ENCODE peak calls at places on chromosomes 1 and 21, in four cellular contexts. N is GM04504; H is activated CD4-positive, alpha-beta T cell treated with anti-CD3 and anti-CD28 coated beads for 1 hour; D is esophagus squamous epithelium. Z is an unnamed sample.

GRCh38 chr1:110783292-110783918 is 89.5 kb upstream of the CD53 start:
- DNase-seq in N (peak), H (peak), D (no peak), Z (no peak)

GRCh38 chr1:204213668-204214662 is at the start of gene GOLT1A:
- DNase-seq in N (peak), H (peak), D (no peak), Z (no peak)

GRCh38 chr1:26408604-26409003 is 2.0 kb upstream of the LIN28A start:
- DNase-seq in N (peak), H (peak), D (no peak), Z (peak)

GRCh38 chr21:27382404-27382803 is 415.5 kb upstream of the ADAMTS5 start:
- DNase-seq in N (no peak), H (no peak), D (no peak), Z (no peak)

GRCh38 chr1:64209221-64209620 is 5.8 kb downstream of the UBE2U start:
- DNase-seq in N (no peak), H (no peak), D (no peak), Z (no peak)

GRCh38 chr21:42784896-42785451 is 94.4 kb downstream of the WDR4 start:
- DNase-seq in N (no peak), H (no peak), D (no peak), Z (no peak)

GRCh38 chr1:56845343-56845742 is 9.3 kb upstream of the C8A start:
- DNase-seq in N (no peak), H (no peak), D (no peak), Z (no peak)

GRCh38 chr1:32068891-32069590 is 3.7 kb upstream of the TMEM39B start:
- DNase-seq in N (no peak), H (no peak), D (no peak), Z (no peak)

GRCh38 chr1:162145966-162146696 is 76.6 kb downstream of the NOS1AP start:
- DNase-seq in N (no peak), H (no peak), D (no peak), Z (no peak)

GRCh38 chr1:40394456-40395172 is 21.1 kb downstream of the SMAP2 start:
- DNase-seq in N (no peak), H (no peak), D (no peak), Z (no peak)

GRCh38 chr1:167499657-167500056 is 18.7 kb downstream of the CD247 start:
- DNase-seq in N (no peak), H (no peak), D (no peak), Z (no peak)

GRCh38 chr1:81149649-81150335 is 650.9 kb upstream of the ADGRL2 start:
- DNase-seq in N (no peak), H (no peak), D (no peak), Z (no peak)

GRCh38 chr1:26787381-26787705 is 407 bp upstream of the PIGV start:
- DNase-seq in N (no peak), H (peak), D (no peak), Z (no peak)

GRCh38 chr1:77387553-77387952 is 105.7 kb downstream of the AK5 start:
- DNase-seq in N (no peak), H (no peak), D (no peak), Z (no peak)

GRCh38 chr1:157429841-157430240 is 122.5 kb downstream of the FCRL5 start:
- DNase-seq in N (no peak), H (no peak), D (no peak), Z (no peak)

GRCh38 chr1:54180666-54181360 is 19.0 kb downstream of the CYB5RL start:
- DNase-seq in N (no peak), H (no peak), D (no peak), Z (no peak)

GRCh38 chr1:31101147-31101502 is 35.6 kb upstream of the PUM1 start:
- DNase-seq in N (peak), H (no peak), D (no peak), Z (no peak)

GRCh38 chr1:108079550-108079949 is 114.6 kb upstream of the VAV3 start:
- DNase-seq in N (no peak), H (peak), D (no peak), Z (no peak)

GRCh38 chr1:209015092-209015491 is 568.4 kb upstream of the CAMK1G start:
- DNase-seq in N (no peak), H (no peak), D (no peak), Z (no peak)

GRCh38 chr1:63813829-63814277 is 40.0 kb downstream of the ROR1 start:
- DNase-seq in N (no peak), H (no peak), D (no peak), Z (no peak)

GRCh38 chr21:30249936-30250335 is 32.8 kb downstream of the KRTAP24-1 start:
- DNase-seq in N (no peak), H (no peak), D (no peak), Z (no peak)

GRCh38 chr1:239814306-239814881 is 277.3 kb upstream of the FMN2 start:
- DNase-seq in N (peak), H (no peak), D (no peak), Z (no peak)

GRCh38 chr1:25148673-25149300 is 83.5 kb downstream of the SYF2 start:
- DNase-seq in N (no peak), H (no peak), D (no peak), Z (no peak)